ENCODE peak calls at places on chromosomes 4 and X, in five cellular contexts. One of them, this sample, is unnamed.

GRCh38 chrX:105189093-105189492 is 31.4 kb downstream of the TEX13A start:
- DNase-seq in progenitor cell of endocrine pancreas: no peak
- DNase-seq in GM03348: no peak
- DNase-seq in epithelial cell of esophagus: no peak
- DNase-seq in activated T-cell treated with anti-CD3 and anti-CD28 coated beads, Interleukin-2, amount 50 U/mL, for 1 hour: no peak
- DNase-seq in this sample: no peak

GRCh38 chrX:10001496-10001895 is 34.3 kb downstream of the CLDN34 start:
- DNase-seq in progenitor cell of endocrine pancreas: no peak
- DNase-seq in GM03348: no peak
- DNase-seq in epithelial cell of esophagus: no peak
- DNase-seq in activated T-cell treated with anti-CD3 and anti-CD28 coated beads, Interleukin-2, amount 50 U/mL, for 1 hour: no peak
- DNase-seq in this sample: no peak

GRCh38 chr4:184387351-184387750 is 87.0 kb downstream of the IRF2 start:
- DNase-seq in progenitor cell of endocrine pancreas: no peak
- DNase-seq in GM03348: no peak
- DNase-seq in epithelial cell of esophagus: no peak
- DNase-seq in activated T-cell treated with anti-CD3 and anti-CD28 coated beads, Interleukin-2, amount 50 U/mL, for 1 hour: no peak
- DNase-seq in this sample: no peak

GRCh38 chrX:39613997-39614679 is 483.6 kb downstream of the BCOR start:
- DNase-seq in progenitor cell of endocrine pancreas: no peak
- DNase-seq in GM03348: no peak
- DNase-seq in epithelial cell of esophagus: no peak
- DNase-seq in activated T-cell treated with anti-CD3 and anti-CD28 coated beads, Interleukin-2, amount 50 U/mL, for 1 hour: peak
- DNase-seq in this sample: peak

GRCh38 chr4:112589207-112589606 is 47.5 kb downstream of the ZGRF1 start:
- DNase-seq in progenitor cell of endocrine pancreas: no peak
- DNase-seq in GM03348: peak
- DNase-seq in epithelial cell of esophagus: peak
- DNase-seq in activated T-cell treated with anti-CD3 and anti-CD28 coated beads, Interleukin-2, amount 50 U/mL, for 1 hour: no peak
- DNase-seq in this sample: no peak

GRCh38 chr4:182842991-182843390 is 74.2 kb downstream of the DCTD start:
- DNase-seq in progenitor cell of endocrine pancreas: no peak
- DNase-seq in GM03348: no peak
- DNase-seq in epithelial cell of esophagus: no peak
- DNase-seq in activated T-cell treated with anti-CD3 and anti-CD28 coated beads, Interleukin-2, amount 50 U/mL, for 1 hour: no peak
- DNase-seq in this sample: no peak

GRCh38 chr4:52883183-52883621 is 21.1 kb downstream of the RASL11B start:
- DNase-seq in progenitor cell of endocrine pancreas: no peak
- DNase-seq in GM03348: no peak
- DNase-seq in epithelial cell of esophagus: peak
- DNase-seq in activated T-cell treated with anti-CD3 and anti-CD28 coated beads, Interleukin-2, amount 50 U/mL, for 1 hour: no peak
- DNase-seq in this sample: no peak

GRCh38 chrX:110322603-110323002 is 4.7 kb upstream of the AMMECR1 start:
- DNase-seq in progenitor cell of endocrine pancreas: no peak
- DNase-seq in GM03348: peak
- DNase-seq in epithelial cell of esophagus: peak
- DNase-seq in activated T-cell treated with anti-CD3 and anti-CD28 coated beads, Interleukin-2, amount 50 U/mL, for 1 hour: no peak
- DNase-seq in this sample: no peak

GRCh38 chr4:124694961-124695598 is 17.5 kb downstream of the ANKRD50 start:
- DNase-seq in progenitor cell of endocrine pancreas: no peak
- DNase-seq in GM03348: no peak
- DNase-seq in epithelial cell of esophagus: no peak
- DNase-seq in activated T-cell treated with anti-CD3 and anti-CD28 coated beads, Interleukin-2, amount 50 U/mL, for 1 hour: no peak
- DNase-seq in this sample: no peak

GRCh38 chrX:22365460-22365859 is 92.7 kb downstream of the CBLL2 start:
- DNase-seq in progenitor cell of endocrine pancreas: no peak
- DNase-seq in GM03348: peak
- DNase-seq in epithelial cell of esophagus: peak
- DNase-seq in activated T-cell treated with anti-CD3 and anti-CD28 coated beads, Interleukin-2, amount 50 U/mL, for 1 hour: no peak
- DNase-seq in this sample: no peak

GRCh38 chr4:7156273-7157139 is 35.8 kb upstream of the SORCS2 start:
- DNase-seq in progenitor cell of endocrine pancreas: no peak
- DNase-seq in GM03348: peak
- DNase-seq in epithelial cell of esophagus: no peak
- DNase-seq in activated T-cell treated with anti-CD3 and anti-CD28 coated beads, Interleukin-2, amount 50 U/mL, for 1 hour: no peak
- DNase-seq in this sample: no peak

GRCh38 chr4:93317046-93317445 is 511.5 kb upstream of the ATOH1 start:
- DNase-seq in progenitor cell of endocrine pancreas: no peak
- DNase-seq in GM03348: no peak
- DNase-seq in epithelial cell of esophagus: peak
- DNase-seq in activated T-cell treated with anti-CD3 and anti-CD28 coated beads, Interleukin-2, amount 50 U/mL, for 1 hour: no peak
- DNase-seq in this sample: no peak

GRCh38 chrX:119552508-119552907 is 12.7 kb downstream of the STEEP1 start:
- DNase-seq in progenitor cell of endocrine pancreas: no peak
- DNase-seq in GM03348: no peak
- DNase-seq in epithelial cell of esophagus: peak
- DNase-seq in activated T-cell treated with anti-CD3 and anti-CD28 coated beads, Interleukin-2, amount 50 U/mL, for 1 hour: no peak
- DNase-seq in this sample: no peak

GRCh38 chrX:83160096-83160495 is 348.0 kb upstream of the POU3F4 start:
- DNase-seq in progenitor cell of endocrine pancreas: no peak
- DNase-seq in GM03348: no peak
- DNase-seq in epithelial cell of esophagus: no peak
- DNase-seq in activated T-cell treated with anti-CD3 and anti-CD28 coated beads, Interleukin-2, amount 50 U/mL, for 1 hour: no peak
- DNase-seq in this sample: no peak

GRCh38 chr4:168076989-168077725 is 15.2 kb upstream of the ANXA10 start:
- DNase-seq in progenitor cell of endocrine pancreas: peak
- DNase-seq in GM03348: peak
- DNase-seq in epithelial cell of esophagus: peak
- DNase-seq in activated T-cell treated with anti-CD3 and anti-CD28 coated beads, Interleukin-2, amount 50 U/mL, for 1 hour: no peak
- DNase-seq in this sample: peak

GRCh38 chr4:151409470-151410313 is 716 bp downstream of the FHIP1A start:
- DNase-seq in progenitor cell of endocrine pancreas: peak
- DNase-seq in GM03348: no peak
- DNase-seq in epithelial cell of esophagus: peak
- DNase-seq in activated T-cell treated with anti-CD3 and anti-CD28 coated beads, Interleukin-2, amount 50 U/mL, for 1 hour: peak
- DNase-seq in this sample: no peak

GRCh38 chrX:2677764-2678163 is 13.3 kb upstream of the CD99 start:
- DNase-seq in progenitor cell of endocrine pancreas: no peak
- DNase-seq in GM03348: peak
- DNase-seq in epithelial cell of esophagus: peak
- DNase-seq in activated T-cell treated with anti-CD3 and anti-CD28 coated beads, Interleukin-2, amount 50 U/mL, for 1 hour: no peak
- DNase-seq in this sample: no peak

GRCh38 chrX:63746715-63747114 is 38.3 kb downstream of the ARHGEF9 start:
- DNase-seq in progenitor cell of endocrine pancreas: no peak
- DNase-seq in GM03348: no peak
- DNase-seq in epithelial cell of esophagus: no peak
- DNase-seq in activated T-cell treated with anti-CD3 and anti-CD28 coated beads, Interleukin-2, amount 50 U/mL, for 1 hour: no peak
- DNase-seq in this sample: no peak

GRCh38 chr4:41095973-41096372 is 118.4 kb downstream of the APBB2 start:
- DNase-seq in progenitor cell of endocrine pancreas: no peak
- DNase-seq in GM03348: peak
- DNase-seq in epithelial cell of esophagus: peak
- DNase-seq in activated T-cell treated with anti-CD3 and anti-CD28 coated beads, Interleukin-2, amount 50 U/mL, for 1 hour: no peak
- DNase-seq in this sample: no peak

GRCh38 chrX:131572372-131573014 is 28.6 kb downstream of the OR13H1 start:
- DNase-seq in progenitor cell of endocrine pancreas: no peak
- DNase-seq in GM03348: no peak
- DNase-seq in epithelial cell of esophagus: no peak
- DNase-seq in activated T-cell treated with anti-CD3 and anti-CD28 coated beads, Interleukin-2, amount 50 U/mL, for 1 hour: no peak
- DNase-seq in this sample: no peak

GRCh38 chr4:112765317-112765989 is 128.5 kb downstream of the LARP7 start:
- DNase-seq in progenitor cell of endocrine pancreas: no peak
- DNase-seq in GM03348: peak
- DNase-seq in epithelial cell of esophagus: peak
- DNase-seq in activated T-cell treated with anti-CD3 and anti-CD28 coated beads, Interleukin-2, amount 50 U/mL, for 1 hour: no peak
- DNase-seq in this sample: no peak

GRCh38 chr4:1080961-1081688 is 32.2 kb downstream of the RNF212 start:
- DNase-seq in progenitor cell of endocrine pancreas: no peak
- DNase-seq in GM03348: no peak
- DNase-seq in epithelial cell of esophagus: peak
- DNase-seq in activated T-cell treated with anti-CD3 and anti-CD28 coated beads, Interleukin-2, amount 50 U/mL, for 1 hour: no peak
- DNase-seq in this sample: peak

GRCh38 chrX:136162827-136163427 is 15.6 kb downstream of the FHL1 start:
- DNase-seq in progenitor cell of endocrine pancreas: no peak
- DNase-seq in GM03348: peak
- DNase-seq in epithelial cell of esophagus: peak
- DNase-seq in activated T-cell treated with anti-CD3 and anti-CD28 coated beads, Interleukin-2, amount 50 U/mL, for 1 hour: peak
- DNase-seq in this sample: peak

GRCh38 chr4:132683957-132684356 is 465.1 kb upstream of the PCDH10 start:
- DNase-seq in progenitor cell of endocrine pancreas: no peak
- DNase-seq in GM03348: no peak
- DNase-seq in epithelial cell of esophagus: no peak
- DNase-seq in activated T-cell treated with anti-CD3 and anti-CD28 coated beads, Interleukin-2, amount 50 U/mL, for 1 hour: no peak
- DNase-seq in this sample: no peak

GRCh38 chr4:978957-979701 is 5.8 kb upstream of the DGKQ start:
- DNase-seq in progenitor cell of endocrine pancreas: no peak
- DNase-seq in GM03348: peak
- DNase-seq in epithelial cell of esophagus: peak
- DNase-seq in activated T-cell treated with anti-CD3 and anti-CD28 coated beads, Interleukin-2, amount 50 U/mL, for 1 hour: no peak
- DNase-seq in this sample: no peak

GRCh38 chr4:139593091-139593564 is 37.1 kb upstream of the SETD7 start:
- DNase-seq in progenitor cell of endocrine pancreas: no peak
- DNase-seq in GM03348: peak
- DNase-seq in epithelial cell of esophagus: peak
- DNase-seq in activated T-cell treated with anti-CD3 and anti-CD28 coated beads, Interleukin-2, amount 50 U/mL, for 1 hour: no peak
- DNase-seq in this sample: no peak

GRCh38 chrX:56764975-56765791 is 36.1 kb downstream of the NBDY start:
- DNase-seq in progenitor cell of endocrine pancreas: no peak
- DNase-seq in GM03348: no peak
- DNase-seq in epithelial cell of esophagus: no peak
- DNase-seq in activated T-cell treated with anti-CD3 and anti-CD28 coated beads, Interleukin-2, amount 50 U/mL, for 1 hour: peak
- DNase-seq in this sample: no peak

GRCh38 chr4:2141022-2141761 is 82.1 kb downstream of the NAT8L start:
- DNase-seq in progenitor cell of endocrine pancreas: no peak
- DNase-seq in GM03348: no peak
- DNase-seq in epithelial cell of esophagus: no peak
- DNase-seq in activated T-cell treated with anti-CD3 and anti-CD28 coated beads, Interleukin-2, amount 50 U/mL, for 1 hour: no peak
- DNase-seq in this sample: peak

GRCh38 chrX:42128587-42128986 is 205.2 kb upstream of the CASK start:
- DNase-seq in progenitor cell of endocrine pancreas: no peak
- DNase-seq in GM03348: no peak
- DNase-seq in epithelial cell of esophagus: no peak
- DNase-seq in activated T-cell treated with anti-CD3 and anti-CD28 coated beads, Interleukin-2, amount 50 U/mL, for 1 hour: no peak
- DNase-seq in this sample: no peak

GRCh38 chr4:159290321-159291030 is 187.6 kb downstream of the RAPGEF2 start:
- DNase-seq in progenitor cell of endocrine pancreas: no peak
- DNase-seq in GM03348: peak
- DNase-seq in epithelial cell of esophagus: peak
- DNase-seq in activated T-cell treated with anti-CD3 and anti-CD28 coated beads, Interleukin-2, amount 50 U/mL, for 1 hour: no peak
- DNase-seq in this sample: no peak

GRCh38 chrX:138006176-138006575 is 440.2 kb downstream of the ZIC3 start:
- DNase-seq in progenitor cell of endocrine pancreas: no peak
- DNase-seq in GM03348: no peak
- DNase-seq in epithelial cell of esophagus: no peak
- DNase-seq in activated T-cell treated with anti-CD3 and anti-CD28 coated beads, Interleukin-2, amount 50 U/mL, for 1 hour: no peak
- DNase-seq in this sample: no peak